ENCODE peak calls at places on chromosomes 12 and 14, in six cellular contexts. B is osteoblast; M is lung; P is mammary epithelial cell; G is transverse colon; Z is CD8-positive, alpha-beta T cell. Q is an unnamed sample. For H3K9me3, the result is how much of the 10 kb centered on the place peaks cover.

GRCh38 chr12:98743362-98743953 is 98.4 kb downstream of the APAF1 start:
- DNase-seq in B (no peak), M (no peak), P (no peak), G (no peak), Z (no peak), Q (no peak)

GRCh38 chr12:71947645-71948105 is 9.0 kb downstream of the TPH2 start:
- DNase-seq in B (no peak), M (peak), P (peak), G (no peak), Z (no peak), Q (no peak)

GRCh38 chr12:80269953-80270552 is 170.7 kb downstream of the OTOGL start:
- DNase-seq in B (no peak), M (no peak), P (peak), G (no peak), Z (no peak), Q (no peak)

GRCh38 chr12:52817699-52818238 is 3.9 kb upstream of the KRT4 start:
- DNase-seq in B (no peak), M (no peak), P (no peak), G (no peak), Z (no peak), Q (no peak)

GRCh38 chr12:79547735-79548347 is 142.9 kb downstream of the PAWR start:
- DNase-seq in B (peak), M (no peak), P (no peak), G (peak), Z (no peak), Q (no peak)

GRCh38 chr12:6630696-6631095 is 5.1 kb downstream of the LPAR5 start:
- DNase-seq in B (no peak), M (no peak), P (no peak), G (no peak), Z (no peak), Q (no peak)

GRCh38 chr14:55535521-55536207 is 44.3 kb upstream of the KTN1 start:
- DNase-seq in B (no peak), M (no peak), P (peak), G (no peak), Z (no peak), Q (no peak)

GRCh38 chr14:37122288-37122687 is 50.1 kb downstream of the SLC25A21 start:
- DNase-seq in B (no peak), M (no peak), P (peak), G (no peak), Z (no peak), Q (no peak)

GRCh38 chr14:21825147-21825743 is 151.6 kb upstream of the OR4E1 start:
- DNase-seq in B (no peak), M (no peak), P (peak), G (no peak), Z (peak), Q (peak)

GRCh38 chr14:102882233-102882906 is 40.1 kb upstream of the AMN start:
- DNase-seq in B (peak), M (no peak), P (no peak), G (no peak), Z (no peak), Q (no peak)

GRCh38 chr14:87877877-87878276 is 115.1 kb downstream of the GALC start:
- DNase-seq in B (no peak), M (no peak), P (peak), G (no peak), Z (no peak), Q (no peak)

GRCh38 chr14:64757601-64758000 is 53.4 kb downstream of the PLEKHG3 start:
- DNase-seq in B (no peak), M (no peak), P (no peak), G (no peak), Z (no peak), Q (peak)

GRCh38 chr14:35336171-35337073 is 44.2 kb downstream of the PSMA6 start:
- DNase-seq in B (peak), M (peak), P (peak), G (peak), Z (no peak), Q (no peak)

GRCh38 chr12:115866909-115867525 is 410.5 kb downstream of the MED13L start:
- DNase-seq in B (no peak), M (no peak), P (no peak), G (peak), Z (no peak), Q (no peak)

GRCh38 chr12:54300732-54301427 is at the start of gene NFE2:
- DNase-seq in B (peak), M (peak), P (peak), G (peak), Z (peak), Q (no peak)

GRCh38 chr12:93176166-93176565 is 201.6 kb upstream of the NUDT4 start:
- DNase-seq in B (peak), M (no peak), P (peak), G (no peak), Z (no peak), Q (no peak)

GRCh38 chr12:130775953-130776856 is 60.1 kb upstream of the RIMBP2 start:
- DNase-seq in B (peak), M (peak), P (peak), G (peak), Z (peak), Q (no peak)

GRCh38 chr12:105485321-105485910 is 154.9 kb downstream of the C12orf75 start:
- DNase-seq in B (no peak), M (no peak), P (no peak), G (no peak), Z (no peak), Q (no peak)

GRCh38 chr12:17301544-17301943 is 695.6 kb upstream of the LMO3 start:
- DNase-seq in B (no peak), M (no peak), P (no peak), G (no peak), Z (no peak), Q (no peak)

GRCh38 chr12:27245039-27245438 is 953 bp downstream of the STK38L start:
- DNase-seq in B (no peak), M (no peak), P (no peak), G (no peak), Z (no peak), Q (no peak)

GRCh38 chr12:51820721-51821422 is 27.6 kb downstream of the FIGNL2 start:
- DNase-seq in B (peak), M (no peak), P (no peak), G (peak), Z (peak), Q (peak)

GRCh38 chr12:66035289-66035961 is 95.1 kb downstream of the LLPH start:
- DNase-seq in B (no peak), M (no peak), P (peak), G (no peak), Z (no peak), Q (no peak)

GRCh38 chr12:108670066-108670631 is 36.5 kb upstream of the SELPLG start:
- DNase-seq in B (no peak), M (no peak), P (no peak), G (no peak), Z (no peak), Q (no peak)

GRCh38 chr12:39364196-39364595 is 78.7 kb downstream of the KIF21A start:
- DNase-seq in B (peak), M (no peak), P (peak), G (no peak), Z (no peak), Q (no peak)

GRCh38 chr12:86230516-86231146 is 25.6 kb downstream of the MGAT4C start:
- DNase-seq in B (peak), M (no peak), P (no peak), G (no peak), Z (no peak), Q (no peak)

GRCh38 chr12:77751939-77752338 is 78.8 kb upstream of the NAV3 start:
- DNase-seq in B (no peak), M (no peak), P (no peak), G (no peak), Z (no peak), Q (no peak)

GRCh38 chr14:83085725-83086124 is 1552.1 kb upstream of the SEL1L start:
- DNase-seq in B (no peak), M (no peak), P (no peak), G (no peak), Z (no peak), Q (no peak)

GRCh38 chr14:90742252-90742651 is 74.0 kb downstream of the TTC7B start:
- DNase-seq in B (no peak), M (no peak), P (no peak), G (no peak), Z (no peak), Q (no peak)

GRCh38 chr14:102234331-102235264 is 70.4 kb downstream of the MOK start:
- DNase-seq in B (peak), M (no peak), P (no peak), G (no peak), Z (no peak), Q (no peak)

GRCh38 chr14:102479777-102480176 is 29.8 kb downstream of the ANKRD9 start:
- DNase-seq in B (peak), M (peak), P (no peak), G (peak), Z (no peak), Q (no peak)

GRCh38 chr12:42125372-42125767 is 19.3 kb downstream of the GXYLT1 start:
- DNase-seq in B (no peak), M (no peak), P (no peak), G (no peak), Z (no peak), Q (no peak)

GRCh38 chr14:62885451-62885850 is 159.8 kb downstream of the KCNH5 start:
- DNase-seq in B (no peak), M (no peak), P (peak), G (no peak), Z (no peak), Q (no peak)

GRCh38 chr14:80978403-80978802 is 23.0 kb downstream of the TSHR start:
- DNase-seq in B (no peak), M (no peak), P (no peak), G (no peak), Z (no peak), Q (no peak)

GRCh38 chr14:94320243-94320642 is 2.9 kb downstream of the SERPINA6 start:
- DNase-seq in B (no peak), M (no peak), P (peak), G (peak), Z (no peak), Q (no peak)
- H3K4me3 ChIP-seq in B (no peak), M (no peak), P (no peak), G (no peak), Z (no peak), Q (no peak)

GRCh38 chr12:38053113-38053512 is 263.5 kb upstream of the ALG10B start:
- DNase-seq in B (no peak), M (no peak), P (no peak), G (no peak), Z (no peak), Q (no peak)
- H3K9me3 ChIP-seq in B (under half), M (under half), P (under half), G (under half), Z (under half), Q (under half)

GRCh38 chr12:57549203-57549908 is 488 bp upstream of the KIF5A start:
- DNase-seq in B (peak), M (no peak), P (no peak), G (no peak), Z (no peak), Q (no peak)
- H3K4me3 ChIP-seq in B (no peak), M (no peak), P (peak), G (peak), Z (peak), Q (peak)

DNA sequence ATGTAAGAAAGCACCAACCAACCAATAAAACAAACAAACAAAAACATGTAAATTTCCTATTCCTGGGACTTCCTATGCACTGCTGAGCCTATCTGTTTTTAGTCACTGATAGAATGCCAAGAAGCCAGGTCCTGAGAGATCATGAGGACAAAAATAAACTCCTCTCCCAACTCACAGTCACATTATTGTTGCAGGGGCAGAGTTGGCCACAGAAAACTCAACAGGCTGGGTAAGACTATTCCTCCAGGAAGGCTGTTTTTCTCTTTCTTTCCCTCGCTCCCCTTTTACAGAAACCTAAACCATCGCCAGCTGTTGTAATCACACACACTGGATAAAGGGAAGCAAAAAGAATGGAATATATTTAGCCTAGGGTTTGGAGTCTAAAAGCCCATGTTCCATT is 55.8 kb upstream of the METAP2 start:
- DNase-seq in B (no peak), M (no peak), P (no peak), G (no peak), Z (no peak), Q (no peak)
- H3K9me3 ChIP-seq in B (under half), M (under half), P (under half), G (under half), Z (under half), Q (under half)

GRCh38 chr12:643478-644292 is 19.6 kb downstream of the NINJ2 start:
- DNase-seq in B (peak), M (no peak), P (no peak), G (peak), Z (no peak), Q (no peak)
- H3K4me3 ChIP-seq in B (peak), M (peak), P (peak), G (peak), Z (peak), Q (peak)

GRCh38 chr14:97943619-97944018 is 1146.4 kb downstream of the VRK1 start:
- DNase-seq in B (no peak), M (no peak), P (no peak), G (no peak), Z (no peak), Q (no peak)
- H3K9me3 ChIP-seq in B (under half), M (under half), P (under half), G (under half), Z (under half), Q (under half)

GRCh38 chr12:26011099-26011498 is 52.6 kb downstream of the RASSF8 start:
- DNase-seq in B (peak), M (no peak), P (peak), G (no peak), Z (no peak), Q (no peak)
- H3K4me3 ChIP-seq in B (no peak), M (no peak), P (no peak), G (no peak), Z (no peak), Q (no peak)

GRCh38 chr14:42424501-42424900 is 817.8 kb downstream of the LRFN5 start:
- DNase-seq in B (no peak), M (no peak), P (no peak), G (no peak), Z (no peak), Q (no peak)
- H3K9me3 ChIP-seq in B (under half), M (under half), P (under half), G (under half), Z (under half), Q (under half)

GRCh38 chr12:122467983-122468382 is 32.7 kb downstream of the ZCCHC8 start:
- DNase-seq in B (peak), M (no peak), P (peak), G (no peak), Z (no peak), Q (no peak)
- H3K4me3 ChIP-seq in B (no peak), M (no peak), P (no peak), G (no peak), Z (no peak), Q (no peak)